ENCODE peak calls at places on chromosomes 1 and 21, in four cellular contexts. U, S, T and Q are unnamed samples.

GRCh38 chr1:166910396-166910994 is 34.4 kb upstream of the TADA1 start:
- DNase-seq in U (no peak), S (peak; percentile 91), T (peak; percentile 91), Q (peak; percentile 11)

GRCh38 chr1:221715321-221716169 is 26.3 kb downstream of the DUSP10 start:
- DNase-seq in S (peak; percentile 47), T (no peak), U (no peak), Q (no peak)

GRCh38 chr1:214980931-214981330 is 101.6 kb upstream of the KCNK2 start:
- DNase-seq in T (no peak), S (no peak), U (no peak), Q (no peak)

GRCh38 chr1:201602413-201603265 is 63.7 kb downstream of the NAV1 start:
- DNase-seq in U (no peak), S (peak; percentile 59), T (peak; percentile 99), Q (no peak)

GRCh38 chr1:76830373-76830772 is 36.9 kb upstream of the ST6GALNAC5 start:
- DNase-seq in U (no peak), T (no peak), S (no peak), Q (no peak)

GRCh38 chr1:178262101-178262500 is 168.2 kb downstream of the RASAL2 start:
- DNase-seq in T (peak; percentile 80), S (peak; percentile 20), U (no peak), Q (no peak)

GRCh38 chr1:223748405-223748772 is 36.0 kb downstream of the CAPN2 start:
- DNase-seq in T (peak; percentile 47), S (peak; percentile 55), U (no peak), Q (no peak)

GRCh38 chr1:229432905-229433304 is 989 bp downstream of the ACTA1 start:
- DNase-seq in S (no peak), T (no peak), U (no peak), Q (no peak)

GRCh38 chr1:202038688-202039346 is 28.4 kb downstream of the ELF3 start:
- DNase-seq in T (no peak), U (no peak), S (no peak), Q (no peak)

GRCh38 chr21:21159253-21159899 is 161.2 kb downstream of the NCAM2 start:
- DNase-seq in S (no peak), T (no peak), U (no peak), Q (no peak)

GRCh38 chr1:64540265-64540791 is 70.4 kb downstream of the CACHD1 start:
- DNase-seq in U (no peak), T (no peak), S (peak; percentile 26), Q (no peak)

GRCh38 chr1:78145105-78145580 is 99.4 kb downstream of the GIPC2 start:
- DNase-seq in T (peak; percentile 61), U (no peak), S (peak; percentile 80), Q (no peak)

GRCh38 chr1:15949453-15950245 is 26.3 kb downstream of the ZBTB17 start:
- DNase-seq in S (peak; percentile 89), T (peak; percentile 97), U (peak; percentile 78), Q (peak; percentile 94)

GRCh38 chr1:79982218-79982617 is 975.7 kb upstream of the ADGRL4 start:
- DNase-seq in U (no peak), T (peak; percentile 84), S (peak; percentile 36), Q (peak; percentile 3)

GRCh38 chr1:24894002-24894401 is 36.1 kb downstream of the RUNX3 start:
- DNase-seq in T (no peak), U (no peak), S (no peak), Q (no peak)

GRCh38 chr1:32351859-32352745 is 10.2 kb downstream of the FAM229A start:
- DNase-seq in S (peak; percentile 82), U (no peak), T (peak; percentile 22), Q (no peak)
- H3K4me1 ChIP-seq in S (peaks cover 23% of the 10 kb centered on the region), U (peaks cover 16% of the 10 kb centered on the region), T (peaks cover 31% of the 10 kb centered on the region), Q (peaks cover 29% of the 10 kb centered on the region)

GRCh38 chr1:60963167-60963909 is 119.0 kb upstream of the NFIA start:
- DNase-seq in T (no peak), S (no peak), U (no peak), Q (no peak)
- TF ChIP-seq CTCF in T (no peak), S (no peak), U (no peak), Q (no peak)

GRCh38 chr1:26694185-26694572 is 1.6 kb upstream of the ARID1A start:
- DNase-seq in S (peak; percentile 54), T (no peak), U (no peak), Q (no peak)

GRCh38 chr1:26692793-26693490 is 2.9 kb upstream of the ARID1A start:
- DNase-seq in U (peak; percentile 66), T (peak; percentile 99), S (peak; percentile 96), Q (peak; percentile 87)

GRCh38 chr1:26692211-26692792 is 3.5 kb upstream of the ARID1A start:
- DNase-seq in U (no peak), T (peak; percentile 97), S (peak; percentile 92), Q (no peak)

GRCh38 chr1:26694597-26695416 is 1.0 kb upstream of the ARID1A start:
- DNase-seq in T (no peak), U (no peak), S (no peak), Q (no peak)

GRCh38 chr1:26693557-26694184 is 2.1 kb upstream of the ARID1A start:
- DNase-seq in S (no peak), T (no peak), U (no peak), Q (no peak)
- H3K4me3 ChIP-seq in S (peak overlapping the region; percentile 14), T (peak overlapping the region; percentile 69), U (peak overlapping the region; percentile 56), Q (peak overlapping the region; percentile 79)

GRCh38 chr1:54384921-54385726 is 21.1 kb downstream of the SSBP3 start:
- DNase-seq in S (no peak), U (no peak), T (peak; percentile 56), Q (no peak)
- H3K4me1 ChIP-seq in S (peaks cover 20% of the 10 kb centered on the region), U (peaks cover 4% of the 10 kb centered on the region), T (no peaks in the 10 kb centered on the region), Q (peaks cover 22% of the 10 kb centered on the region)

DNA sequence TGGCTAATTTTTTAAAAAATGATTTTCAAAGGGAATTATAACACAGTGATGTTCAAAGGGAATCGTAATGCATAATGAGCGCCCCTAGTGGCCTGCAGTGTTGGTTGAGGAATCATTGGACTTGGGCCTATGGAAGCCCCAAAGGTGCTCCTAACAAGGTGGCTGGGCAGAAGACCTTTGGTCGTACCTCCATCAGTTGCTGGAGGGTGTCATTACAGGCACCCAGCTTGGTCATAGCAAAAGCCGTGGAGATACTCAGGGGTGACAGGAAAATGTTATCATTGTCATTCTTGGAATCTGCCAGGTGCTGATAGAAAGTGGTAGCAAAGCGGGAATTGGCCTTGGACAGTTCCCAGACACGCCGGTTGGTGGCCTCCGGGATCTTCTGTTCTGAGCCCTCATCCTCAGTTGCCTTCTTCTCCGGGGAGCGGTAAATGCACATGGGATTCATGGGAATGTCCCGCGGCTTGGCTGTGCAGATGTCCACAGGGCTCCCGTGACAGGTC is 2.7 kb downstream of the SERPINC1 start:
- DNase-seq in S (peak; percentile 21), T (no peak), U (no peak), Q (no peak)
- TF ChIP-seq CTCF in S (peak; percentile 32), T (peak; percentile 60), U (peak; percentile 52), Q (no peak)

GRCh38 chr1:179591253-179591591 is 410 bp upstream of the TDRD5 start:
- DNase-seq in U (no peak), T (no peak), S (no peak), Q (no peak)
- H3K4me3 ChIP-seq in U (peak overlapping the region; percentile 46), T (no peak overlapping the region), S (no peak overlapping the region), Q (peak overlapping the region; percentile 58)

DNA sequence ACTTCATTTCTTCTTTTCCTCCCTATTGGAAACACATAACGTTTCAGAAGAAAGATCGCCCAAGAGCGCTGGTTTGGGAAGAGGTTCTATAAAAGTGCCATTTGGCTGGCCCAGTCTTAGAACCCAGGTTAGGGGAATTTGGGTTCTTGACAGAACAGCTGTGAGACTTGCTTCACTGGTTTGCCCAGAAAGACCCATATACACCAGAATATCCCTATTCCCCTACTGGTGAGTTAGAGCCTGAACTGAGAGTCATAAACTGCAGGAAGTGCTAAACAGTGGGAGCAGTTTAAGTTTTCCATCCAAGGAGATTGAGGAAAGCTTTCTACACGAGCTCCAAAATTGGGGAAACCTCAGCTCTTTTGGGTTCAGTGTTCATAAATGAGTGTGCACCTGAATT is 275.2 kb downstream of the VAV3 start:
- DNase-seq in S (no peak), T (no peak), U (no peak), Q (no peak)
- H3K4me1 ChIP-seq in S (peaks cover 4% of the 10 kb centered on the region), T (no peaks in the 10 kb centered on the region), U (peaks cover 5% of the 10 kb centered on the region), Q (no peaks in the 10 kb centered on the region)

DNA sequence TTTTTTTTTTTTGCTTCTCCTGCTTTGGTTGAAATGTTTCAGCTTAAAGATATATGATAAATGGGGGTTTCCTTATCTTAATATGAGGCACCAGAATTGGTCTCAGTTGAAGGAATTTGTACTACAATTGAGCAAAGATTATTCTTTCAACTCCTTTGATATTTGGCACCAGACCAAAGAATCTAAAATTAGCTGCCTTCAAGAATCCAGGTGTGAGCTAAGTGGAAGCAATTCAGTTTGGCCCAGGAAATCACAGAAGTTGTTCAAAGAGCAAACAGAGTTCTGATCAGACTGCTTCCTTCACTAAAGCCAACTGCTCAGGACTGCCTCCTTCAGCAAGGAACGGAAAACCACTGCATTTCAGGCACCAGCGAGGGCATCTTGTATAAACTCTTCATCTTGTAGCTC is 68.3 kb upstream of the BCAR3 start:
- DNase-seq in S (peak; percentile 30), U (no peak), T (no peak), Q (no peak)
- TF ChIP-seq CTCF in S (peak; percentile 33), U (peak; percentile 28), T (no peak), Q (no peak)

GRCh38 chr21:17458279-17458678 is 54.6 kb upstream of the CXADR start:
- DNase-seq in T (no peak), S (no peak), U (no peak), Q (no peak)

GRCh38 chr21:17451364-17451869 is 61.4 kb upstream of the CXADR start:
- DNase-seq in T (peak; percentile 82), U (no peak), S (no peak), Q (no peak)

GRCh38 chr21:17455451-17455850 is 57.4 kb upstream of the CXADR start:
- DNase-seq in S (no peak), U (no peak), T (no peak), Q (no peak)

GRCh38 chr21:17455028-17455353 is 57.9 kb upstream of the CXADR start:
- DNase-seq in S (no peak), T (no peak), U (no peak), Q (no peak)

GRCh38 chr21:17454315-17455027 is 58.4 kb upstream of the CXADR start:
- DNase-seq in T (peak; percentile 87), S (peak; percentile 74), U (no peak), Q (no peak)
- H3K4me3 ChIP-seq in T (no peak overlapping the region), S (no peak overlapping the region), U (no peak overlapping the region), Q (no peak overlapping the region)